ENCODE peak calls at places on chromosome 22, in six cellular contexts. D is stimulated activated CD4-positive, alpha-beta T cell treated with anti-CD3 and anti-CD28 coated beads, Interleukin-2, amount 100 ng/mL, for 48 hours; V is CD8-positive, alpha-beta memory T cell; K is non-pigmented ciliary epithelial cell; B is heart right ventricle; A is ACHN. L is an unnamed sample.

GRCh38 chr22:29837780-29838598 is at the start of gene ASCC2:
- DNase-seq in D (peak; percentile 99), V (peak; percentile 98), K (peak; percentile 78), B (peak; percentile 99), A (peak; percentile 96), L (peak; percentile 97)

GRCh38 chr22:26038365-26038764 is 130.9 kb upstream of the SEZ6L start:
- DNase-seq in D (no peak), V (no peak), K (no peak), B (no peak), A (no peak), L (no peak)

GRCh38 chr22:36289406-36289870 is 36.5 kb downstream of the APOL1 start:
- DNase-seq in D (no peak), V (no peak), K (no peak), B (no peak), A (no peak), L (no peak)

GRCh38 chr22:29747832-29748231 is 19.0 kb downstream of the ZMAT5 start:
- DNase-seq in D (no peak), V (no peak), K (no peak), B (no peak), A (no peak), L (no peak)

GRCh38 chr22:27556371-27556770 is 245.2 kb downstream of the MN1 start:
- DNase-seq in D (no peak), V (no peak), K (no peak), B (no peak), A (peak; percentile 10), L (no peak)

GRCh38 chr22:33350391-33350955 is 292.3 kb upstream of the SYN3 start:
- DNase-seq in D (no peak), V (no peak), K (no peak), B (no peak), A (peak; percentile 83), L (no peak)

GRCh38 chr22:29149841-29150555 is 55.7 kb upstream of the EMID1 start:
- DNase-seq in D (no peak), V (no peak), K (no peak), B (no peak), A (no peak), L (no peak)

GRCh38 chr22:46625843-46626349 is 5.7 kb downstream of the GRAMD4 start:
- DNase-seq in D (no peak), V (no peak), K (no peak), B (no peak), A (no peak), L (no peak)

GRCh38 chr22:30790366-30790765 is 95.7 kb downstream of the OSBP2 start:
- DNase-seq in D (no peak), V (no peak), K (no peak), B (no peak), A (no peak), L (no peak)

GRCh38 chr22:35590634-35591295 is 26.4 kb downstream of the MB start:
- DNase-seq in D (no peak), V (no peak), K (no peak), B (no peak), A (no peak), L (no peak)

GRCh38 chr22:40381461-40381860 is 11.1 kb downstream of the SGSM3 start:
- DNase-seq in D (no peak), V (no peak), K (no peak), B (no peak), A (no peak), L (no peak)

GRCh38 chr22:50141891-50142363 is 28.6 kb upstream of the PANX2 start:
- DNase-seq in D (no peak), V (no peak), K (no peak), B (no peak), A (no peak), L (no peak)

GRCh38 chr22:47245786-47246185 is 483.3 kb downstream of the TBC1D22A start:
- DNase-seq in D (no peak), V (no peak), K (no peak), B (no peak), A (no peak), L (no peak)

GRCh38 chr22:45470871-45471270 is 31.8 kb upstream of the FBLN1 start:
- DNase-seq in D (no peak), V (no peak), K (no peak), B (no peak), A (no peak), L (no peak)

GRCh38 chr22:32564170-32565001 is 89.8 kb downstream of the FBXO7 start:
- DNase-seq in D (no peak), V (no peak), K (no peak), B (no peak), A (peak; percentile 3), L (no peak)

GRCh38 chr22:35642305-35642741 is 5.9 kb upstream of the APOL6 start:
- DNase-seq in D (no peak), V (no peak), K (no peak), B (no peak), A (no peak), L (no peak)

GRCh38 chr22:38213319-38214247 is 11.8 kb downstream of the MAFF start:
- DNase-seq in D (no peak), V (no peak), K (no peak), B (no peak), A (no peak), L (no peak)

GRCh38 chr22:46244771-46245170 is 5.3 kb downstream of the CDPF1 start:
- DNase-seq in D (no peak), V (no peak), K (no peak), B (no peak), A (no peak), L (no peak)

L was measured in CD8-positive, alpha-beta T cell.